ENCODE peak calls at places on chromosomes 7 and 10, in nine cellular contexts. E is WERI-Rb-1; J is COLO829; C is KG1; G is GM12878; Y is CD4-positive, alpha-beta memory T cell; I is glutamatergic neuron; O is CD8-positive, alpha-beta T cell; L is Right ventricle myocardium inferior. B is an unnamed sample.

GRCh38 chr10:110337906-110338305 is 33.2 kb upstream of the SMNDC1 start:
- DNase-seq in E (no peak), J (no peak), C (no peak), G (no peak), Y (no peak), I (no peak), O (no peak), L (no peak), B (no peak)

GRCh38 chr7:44761207-44762161 is 12.8 kb downstream of the ZMIZ2 start:
- DNase-seq in E (no peak), J (no peak), C (no peak), G (no peak), Y (no peak), I (peak), O (no peak), L (no peak), B (no peak)

GRCh38 chr7:42494722-42495121 is 257.7 kb upstream of the GLI3 start:
- DNase-seq in E (peak), J (no peak), C (no peak), G (no peak), Y (no peak), I (no peak), O (no peak), L (peak), B (no peak)

GRCh38 chr10:74432841-74433594 is 282.0 kb downstream of the ADK start:
- DNase-seq in E (no peak), J (no peak), C (no peak), G (no peak), Y (no peak), I (no peak), O (no peak), L (no peak), B (no peak)

GRCh38 chr7:157397751-157398691 is 61.2 kb downstream of the DNAJB6 start:
- DNase-seq in E (peak), J (peak), C (peak), G (no peak), Y (no peak), I (peak), O (no peak), L (no peak), B (peak)

GRCh38 chr10:47022311-47023131 is 111.3 kb downstream of the PTPN20 start:
- DNase-seq in E (no peak), J (no peak), C (no peak), G (no peak), Y (peak), I (no peak), O (no peak), L (peak), B (no peak)

GRCh38 chr7:29587195-29587808 is 23.7 kb downstream of the PRR15 start:
- DNase-seq in E (no peak), J (no peak), C (no peak), G (no peak), Y (no peak), I (no peak), O (no peak), L (no peak), B (no peak)

GRCh38 chr10:131093346-131093745 is 218.2 kb downstream of the TCERG1L start:
- DNase-seq in E (no peak), J (no peak), C (no peak), G (no peak), Y (no peak), I (no peak), O (no peak), L (peak), B (no peak)

GRCh38 chr7:128917061-128917460 is 6.6 kb upstream of the KCP start:
- DNase-seq in E (no peak), J (no peak), C (no peak), G (no peak), Y (no peak), I (no peak), O (no peak), L (peak), B (no peak)

GRCh38 chr10:80449545-80449944 is 4.6 kb upstream of the TSPAN14 start:
- DNase-seq in E (no peak), J (no peak), C (no peak), G (no peak), Y (no peak), I (no peak), O (no peak), L (no peak), B (no peak)

GRCh38 chr10:72228318-72228751 is 12.3 kb upstream of the ASCC1 start:
- DNase-seq in E (no peak), J (no peak), C (no peak), G (no peak), Y (no peak), I (no peak), O (no peak), L (no peak), B (no peak)

GRCh38 chr7:48168159-48168558 is 3.1 kb upstream of the ABCA13 start:
- DNase-seq in E (no peak), J (no peak), C (no peak), G (no peak), Y (no peak), I (no peak), O (no peak), L (no peak), B (peak)

GRCh38 chr7:123650595-123650994 is 5.1 kb upstream of the LMOD2 start:
- DNase-seq in E (no peak), J (no peak), C (no peak), G (no peak), Y (no peak), I (no peak), O (no peak), L (no peak), B (no peak)

GRCh38 chr10:12340937-12341336 is 8.4 kb upstream of the CAMK1D start:
- DNase-seq in E (no peak), J (no peak), C (no peak), G (no peak), Y (no peak), I (no peak), O (no peak), L (no peak), B (no peak)

GRCh38 chr7:540997-541396 is 21.4 kb upstream of the PDGFA start:
- DNase-seq in E (no peak), J (no peak), C (no peak), G (no peak), Y (no peak), I (no peak), O (no peak), L (no peak), B (no peak)

B was measured in RKO.